ENCODE peak calls at places on chromosome 5, in four cellular contexts. E is WTC11, S is K562, G is HepG2. B is an unnamed sample.

GRCh38 chr5:159780246-159780645 is 136.0 kb upstream of the ADRA1B start:
- DNase-seq in E (no peak), S (no peak), G (no peak), B (no peak)

GRCh38 chr5:152634596-152634995 is 229.5 kb upstream of the NMUR2 start:
- DNase-seq in E (peak; percentile 10), S (no peak), G (no peak), B (no peak)

GRCh38 chr5:110769282-110769681 is 30.5 kb downstream of the SLC25A46 start:
- DNase-seq in E (no peak), S (no peak), G (no peak), B (no peak)

GRCh38 chr5:14190194-14191164 is 47.3 kb downstream of the TRIO start:
- DNase-seq in E (no peak), S (no peak), G (no peak), B (no peak)

GRCh38 chr5:75461679-75462078 is 49.8 kb downstream of the CERT1 start:
- DNase-seq in E (no peak), S (no peak), G (no peak), B (no peak)

GRCh38 chr5:62328772-62329491 is 22.9 kb downstream of the KIF2A start:
- DNase-seq in E (no peak), S (no peak), G (no peak), B (peak; percentile 16)

GRCh38 chr5:126871441-126871840 is 94.5 kb downstream of the LMNB1 start:
- DNase-seq in E (no peak), S (no peak), G (no peak), B (no peak)

GRCh38 chr5:84249918-84250635 is 134.6 kb downstream of the EDIL3 start:
- DNase-seq in E (no peak), S (no peak), G (no peak), B (no peak)

GRCh38 chr5:181234116-181234454 is 9.6 kb downstream of the RACK1 start:
- DNase-seq in E (no peak), S (peak; percentile 16), G (no peak), B (no peak)

GRCh38 chr5:170805666-170806065 is 22.1 kb downstream of the GABRP start:
- DNase-seq in E (no peak), S (no peak), G (no peak), B (no peak)

GRCh38 chr5:168086104-168086610 is 205.3 kb upstream of the WWC1 start:
- DNase-seq in E (no peak), S (no peak), G (peak; percentile 16), B (peak; percentile 36)

GRCh38 chr5:80368666-80369270 is 39.1 kb upstream of the ZFYVE16 start:
- DNase-seq in E (no peak), S (no peak), G (no peak), B (no peak)

GRCh38 chr5:40736103-40736875 is 19.5 kb downstream of the TTC33 start:
- DNase-seq in E (no peak), S (peak; percentile 62), G (peak; percentile 48), B (peak; percentile 33)

GRCh38 chr5:107469485-107469884 is 201.3 kb downstream of the EFNA5 start:
- DNase-seq in E (no peak), S (no peak), G (no peak), B (no peak)

GRCh38 chr5:131769961-131770360 is 26.9 kb downstream of the FNIP1 start:
- DNase-seq in E (no peak), S (no peak), G (peak; percentile 31), B (no peak)

GRCh38 chr5:38420691-38421395 is 135.6 kb downstream of the LIFR start:
- DNase-seq in E (peak; percentile 54), S (peak; percentile 59), G (peak; percentile 54), B (peak; percentile 73)

GRCh38 chr5:73591698-73592501 is 26.4 kb downstream of the UTP15 start:
- DNase-seq in E (no peak), S (no peak), G (no peak), B (no peak)

GRCh38 chr5:72110401-72111013 is 3.2 kb downstream of the MAP1B start:
- DNase-seq in E (no peak), S (no peak), G (no peak), B (no peak)

GRCh38 chr5:79031481-79031867 is 38.0 kb downstream of the DMGDH start:
- DNase-seq in E (no peak), S (no peak), G (peak; percentile 10), B (no peak)

GRCh38 chr5:136246122-136246521 is 53.2 kb upstream of the SMIM32 start:
- DNase-seq in E (no peak), S (no peak), G (no peak), B (no peak)

GRCh38 chr5:58462154-58462553 is 2.3 kb upstream of the PLK2 start:
- DNase-seq in E (no peak), S (no peak), G (peak; percentile 82), B (no peak)

GRCh38 chr5:157857821-157858526 is 971 bp downstream of the CLINT1 start:
- DNase-seq in E (no peak), S (peak; percentile 27), G (no peak), B (no peak)

GRCh38 chr5:112418412-112419049 is 546 bp downstream of the EPB41L4A start:
- DNase-seq in E (no peak), S (no peak), G (no peak), B (no peak)

GRCh38 chr5:146165469-146165868 is 17.0 kb downstream of the LARS1 start:
- DNase-seq in E (no peak), S (no peak), G (no peak), B (no peak)
- TF ChIP-seq SP1 in E (no peak), S (no peak), G (no peak), B (no peak)

GRCh38 chr5:66553368-66553912 is 42.8 kb upstream of the MAST4 start:
- DNase-seq in E (no peak), S (no peak), G (no peak), B (no peak)
- TF ChIP-seq ELF4 in E (no peak), S (no peak), G (no peak), B (no peak)

GRCh38 chr5:42668254-42668653 is 88.4 kb upstream of the CCDC152 start:
- DNase-seq in E (no peak), S (no peak), G (no peak), B (no peak)
- TF ChIP-seq SP1 in E (no peak), S (no peak), G (no peak), B (no peak)

GRCh38 chr5:139413963-139414362 is 10.1 kb upstream of the SPATA24 start:
- DNase-seq in E (no peak), S (no peak), G (no peak), B (no peak)

GRCh38 chr5:139416651-139417050 is 12.8 kb upstream of the SPATA24 start:
- DNase-seq in E (no peak), S (no peak), G (no peak), B (no peak)

GRCh38 chr5:139415869-139416268 is 12.0 kb upstream of the SPATA24 start:
- DNase-seq in E (no peak), S (no peak), G (no peak), B (no peak)

GRCh38 chr5:139414601-139415121 is 10.8 kb upstream of the SPATA24 start:
- DNase-seq in E (no peak), S (no peak), G (no peak), B (no peak)

DNA sequence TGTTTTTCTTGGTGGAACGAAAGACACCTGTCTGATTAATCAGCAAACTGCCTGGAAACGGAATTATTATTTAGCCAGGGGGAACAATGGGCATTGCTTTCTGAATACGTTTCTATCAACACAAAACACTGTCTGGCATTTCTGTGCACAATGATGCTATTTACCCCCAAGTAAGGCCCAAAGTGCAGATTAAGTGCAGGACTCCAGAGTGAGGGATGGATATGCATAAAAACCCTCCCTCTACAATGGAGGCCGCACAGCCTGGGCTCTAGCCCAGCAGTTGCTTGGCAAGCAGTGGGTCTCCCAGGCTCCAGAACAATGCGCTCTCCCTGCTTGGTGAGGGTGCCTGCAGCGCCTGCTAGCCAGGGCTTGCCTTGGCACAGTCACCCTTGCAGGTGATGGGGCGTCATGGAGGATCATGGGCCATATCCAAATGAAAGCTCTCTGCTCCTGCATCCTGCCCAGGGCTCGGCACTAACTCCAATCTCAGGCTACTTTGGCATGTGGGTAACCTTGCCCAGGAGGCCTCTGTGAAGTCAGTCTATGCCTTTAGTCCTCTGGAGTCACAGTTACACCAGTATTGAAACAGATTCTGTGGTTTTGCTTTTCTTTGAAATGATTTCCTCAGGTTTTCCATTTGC is 11.5 kb upstream of the SPATA24 start:
- DNase-seq in E (no peak), S (no peak), G (no peak), B (no peak)
- TF ChIP-seq ELF4 in E (no peak), S (no peak), G (no peak), B (no peak)

GRCh38 chr5:1723957-1724821 is 75.4 kb downstream of the MRPL36 start:
- DNase-seq in E (no peak), S (no peak), G (no peak), B (no peak)

GRCh38 chr5:1723476-1723875 is 76.2 kb downstream of the MRPL36 start:
- DNase-seq in E (no peak), S (no peak), G (no peak), B (no peak)

GRCh38 chr5:1725641-1726468 is 73.8 kb downstream of the MRPL36 start:
- DNase-seq in E (peak; percentile 23), S (no peak), G (no peak), B (no peak)

GRCh38 chr5:1726469-1726865 is 73.2 kb downstream of the MRPL36 start:
- DNase-seq in E (no peak), S (no peak), G (no peak), B (no peak)

DNA sequence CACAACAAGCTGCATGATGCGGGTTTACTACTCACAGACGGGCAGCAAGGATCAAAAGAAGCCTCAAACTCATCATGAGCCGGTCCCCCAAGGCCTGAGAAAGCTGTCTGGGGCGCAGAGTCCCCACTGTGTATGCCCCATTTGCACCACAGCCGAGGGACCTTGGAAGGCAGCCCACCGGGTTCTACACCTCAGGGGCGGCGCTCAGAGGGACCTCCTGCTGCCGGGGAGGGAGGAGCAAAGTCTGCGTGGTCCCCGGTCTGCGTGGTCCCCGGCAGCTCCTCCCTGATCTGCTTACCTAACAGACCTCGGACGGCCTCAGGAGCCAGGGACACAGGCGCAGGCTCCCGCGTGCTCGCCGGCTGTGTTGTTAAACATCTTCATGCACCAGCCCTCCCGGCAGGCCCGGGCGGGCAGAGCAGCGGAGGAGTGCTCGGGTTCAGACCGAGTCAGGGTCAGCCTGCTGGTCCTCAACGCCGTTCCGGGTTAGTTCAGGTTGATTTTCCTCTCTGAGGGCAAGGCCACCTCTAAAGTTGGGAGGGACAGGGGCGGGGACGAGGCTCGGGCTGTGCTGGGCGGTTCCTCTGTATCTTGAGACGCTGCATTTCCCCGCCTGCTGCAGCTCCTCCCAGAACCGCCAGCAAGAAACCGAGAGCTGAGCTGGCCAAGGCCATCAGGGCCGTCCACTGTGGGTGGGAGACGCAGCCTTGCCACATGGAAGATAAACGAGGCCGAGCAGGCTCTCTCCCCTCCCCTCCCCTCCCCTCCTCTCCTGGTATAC is 74.6 kb downstream of the MRPL36 start:
- DNase-seq in E (peak; percentile 59), S (peak; percentile 77), G (no peak), B (no peak)
- TF ChIP-seq SP1 in E (no peak), S (no peak), G (no peak), B (no peak)

GRCh38 chr5:32342656-32343055 is 29.9 kb upstream of the MTMR12 start:
- DNase-seq in E (no peak), S (no peak), G (no peak), B (no peak)
- TF ChIP-seq ELF4 in E (no peak), S (no peak), G (no peak), B (no peak)

DNA sequence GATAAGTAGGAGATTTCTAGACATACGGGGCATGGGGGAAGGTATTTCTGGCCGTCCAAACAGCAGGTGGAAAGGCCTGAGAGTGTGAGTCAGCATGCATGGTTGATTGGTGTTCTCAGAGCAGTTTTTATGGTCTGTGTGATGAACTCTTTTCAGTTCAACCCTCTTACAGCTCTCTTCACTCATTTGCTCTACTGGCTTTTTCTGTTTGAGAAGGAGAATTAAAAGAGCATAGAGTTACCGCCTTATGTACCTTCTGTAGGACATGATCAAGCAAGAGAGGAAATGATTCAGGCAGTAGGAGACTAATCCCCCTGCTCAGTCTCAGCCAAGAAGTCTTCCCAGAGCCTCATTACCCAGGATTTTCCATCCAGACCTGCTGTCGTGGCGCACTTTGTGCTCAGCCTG is 92.4 kb downstream of the PRDM6 start:
- DNase-seq in E (no peak), S (no peak), G (no peak), B (no peak)
- TF ChIP-seq SP1 in E (no peak), S (no peak), G (no peak), B (no peak)

B was measured in HEK293T.